ENCODE peak calls at places on chromosomes 7 and 10, in ten cellular contexts. U, L, A, G, F, H, I, P, V and B are unnamed samples.

GRCh38 chr10:33180390-33180789 is 154.1 kb downstream of the NRP1 start:
- DNase-seq in U (no peak), L (no peak), A (no peak), G (no peak), F (no peak), H (no peak), I (no peak), P (no peak), V (no peak), B (no peak)

GRCh38 chr10:128628252-128628651 is 502.0 kb upstream of the MKI67 start:
- DNase-seq in U (no peak), L (no peak), A (no peak), G (no peak), F (no peak), H (no peak), I (no peak), P (no peak), V (no peak), B (no peak)

GRCh38 chr10:133421336-133422222 is 2.8 kb downstream of the SPRN start:
- DNase-seq in U (peak), L (no peak), A (no peak), G (no peak), F (no peak), H (no peak), I (no peak), P (no peak), V (no peak), B (no peak)

GRCh38 chr10:24882047-24882698 is 70.2 kb downstream of the PRTFDC1 start:
- DNase-seq in U (no peak), L (no peak), A (peak), G (no peak), F (no peak), H (peak), I (peak), P (no peak), V (peak), B (no peak)

GRCh38 chr10:99430451-99431189 is at the start of gene GOT1:
- DNase-seq in U (peak), L (peak), A (peak), G (peak), F (peak), H (peak), I (peak), P (peak), V (peak), B (peak)

GRCh38 chr7:117247809-117248208 is 75.0 kb downstream of the WNT2 start:
- DNase-seq in U (no peak), L (no peak), A (no peak), G (no peak), F (no peak), H (no peak), I (peak), P (no peak), V (no peak), B (no peak)

GRCh38 chr10:98013122-98013521 is 17.3 kb downstream of the CRTAC1 start:
- DNase-seq in U (no peak), L (no peak), A (no peak), G (no peak), F (peak), H (no peak), I (no peak), P (no peak), V (no peak), B (no peak)

GRCh38 chr10:75034714-75035258 is 76.7 kb upstream of the SAMD8 start:
- DNase-seq in U (no peak), L (no peak), A (no peak), G (no peak), F (peak), H (no peak), I (no peak), P (no peak), V (no peak), B (no peak)

GRCh38 chr7:45714521-45714820 is 140.3 kb downstream of the ADCY1 start:
- DNase-seq in U (no peak), L (peak), A (no peak), G (no peak), F (no peak), H (no peak), I (no peak), P (no peak), V (no peak), B (no peak)

GRCh38 chr7:11130601-11131000 is 156.9 kb downstream of the PHF14 start:
- DNase-seq in U (no peak), L (no peak), A (no peak), G (no peak), F (no peak), H (no peak), I (no peak), P (no peak), V (no peak), B (no peak)

GRCh38 chr10:69419096-69419760 is 2.5 kb upstream of the TACR2 start:
- DNase-seq in U (no peak), L (no peak), A (no peak), G (no peak), F (no peak), H (no peak), I (no peak), P (no peak), V (no peak), B (no peak)

GRCh38 chr10:69419761-69420126 is 3.0 kb upstream of the TACR2 start:
- DNase-seq in U (no peak), L (no peak), A (no peak), G (no peak), F (no peak), H (no peak), I (no peak), P (no peak), V (no peak), B (no peak)

GRCh38 chr10:69417542-69417941 is 824 bp upstream of the TACR2 start:
- DNase-seq in U (no peak), L (no peak), A (no peak), G (no peak), F (no peak), H (no peak), I (no peak), P (no peak), V (no peak), B (no peak)

GRCh38 chr10:69416695-69417094 is at the start of gene TACR2:
- DNase-seq in U (no peak), L (no peak), A (no peak), G (no peak), F (no peak), H (no peak), I (no peak), P (no peak), V (no peak), B (no peak)

GRCh38 chr10:69418052-69418752 is 1.5 kb upstream of the TACR2 start:
- DNase-seq in U (no peak), L (no peak), A (no peak), G (no peak), F (no peak), H (no peak), I (no peak), P (no peak), V (no peak), B (no peak)
- H3K4me3 ChIP-seq in U (no peak), L (no peak), A (no peak), G (no peak), F (no peak), H (no peak), I (no peak), P (no peak), V (no peak), B (no peak)

GRCh38 chr10:58017719-58018367 is 249.9 kb downstream of the IPMK start:
- DNase-seq in U (no peak), L (no peak), A (no peak), G (no peak), F (no peak), H (peak), I (peak), P (peak), V (no peak), B (peak)

GRCh38 chr10:58016614-58017013 is 251.1 kb downstream of the IPMK start:
- DNase-seq in U (no peak), L (no peak), A (no peak), G (no peak), F (peak), H (no peak), I (no peak), P (no peak), V (no peak), B (no peak)

GRCh38 chr10:58014436-58014835 is 253.3 kb downstream of the IPMK start:
- DNase-seq in U (no peak), L (no peak), A (no peak), G (no peak), F (no peak), H (no peak), I (no peak), P (no peak), V (no peak), B (no peak)

GRCh38 chr10:58023341-58024073 is 244.2 kb downstream of the IPMK start:
- DNase-seq in U (no peak), L (no peak), A (no peak), G (no peak), F (no peak), H (peak), I (peak), P (peak), V (no peak), B (peak)

DNA sequence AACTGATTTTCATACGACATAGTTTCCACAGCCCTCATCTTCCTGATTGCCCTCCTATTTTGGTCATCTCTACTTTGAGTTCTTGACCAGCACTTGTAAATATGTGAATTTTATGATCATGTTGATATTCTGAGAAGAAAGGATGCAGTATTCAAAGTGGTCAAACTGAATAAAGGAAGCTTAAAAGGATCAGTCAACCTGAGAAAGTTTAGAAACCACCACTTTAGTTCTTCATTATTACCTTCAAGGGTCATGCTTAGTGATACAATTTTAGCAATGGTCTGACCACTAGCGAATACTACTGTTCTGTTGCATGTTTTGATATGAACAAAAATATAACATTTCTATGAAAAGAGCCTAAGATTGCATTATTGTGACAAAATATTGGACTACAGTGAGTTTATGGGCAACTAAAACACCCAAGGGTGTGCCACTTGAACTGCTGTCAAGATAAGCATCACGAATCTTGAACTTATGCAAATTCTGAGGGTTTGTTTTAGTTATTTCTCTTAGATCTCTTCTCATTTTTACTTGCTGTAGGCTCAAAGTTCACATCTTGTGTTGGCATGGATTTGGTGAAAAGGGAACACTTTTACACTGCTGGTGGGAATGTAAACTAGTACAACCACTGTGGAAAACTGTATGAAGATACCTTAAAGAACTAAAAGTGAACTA is 247.7 kb downstream of the IPMK start:
- DNase-seq in U (no peak), L (no peak), A (no peak), G (no peak), F (no peak), H (no peak), I (no peak), P (no peak), V (no peak), B (no peak)
- TF ChIP-seq CTCF in U (no peak), L (no peak), A (no peak), G (no peak), F (no peak), H (no peak), I (no peak), P (no peak), V (no peak), B (no peak)

GRCh38 chr10:114442115-114442630 is 37.9 kb upstream of the AFAP1L2 start:
- DNase-seq in U (peak), L (no peak), A (no peak), G (no peak), F (no peak), H (no peak), I (no peak), P (no peak), V (no peak), B (no peak)
- H3K4me3 ChIP-seq in U (no peak), L (no peak), A (no peak), G (no peak), F (no peak), H (no peak), I (no peak), P (no peak), V (no peak), B (no peak)

GRCh38 chr10:12409613-12410012 is 60.3 kb downstream of the CAMK1D start:
- DNase-seq in U (no peak), L (no peak), A (no peak), G (no peak), F (no peak), H (no peak), I (no peak), P (no peak), V (no peak), B (no peak)
- TF ChIP-seq CTCF in U (no peak), L (no peak), A (no peak), G (no peak), F (no peak), H (no peak), I (no peak), P (no peak), V (no peak), B (no peak)

DNA sequence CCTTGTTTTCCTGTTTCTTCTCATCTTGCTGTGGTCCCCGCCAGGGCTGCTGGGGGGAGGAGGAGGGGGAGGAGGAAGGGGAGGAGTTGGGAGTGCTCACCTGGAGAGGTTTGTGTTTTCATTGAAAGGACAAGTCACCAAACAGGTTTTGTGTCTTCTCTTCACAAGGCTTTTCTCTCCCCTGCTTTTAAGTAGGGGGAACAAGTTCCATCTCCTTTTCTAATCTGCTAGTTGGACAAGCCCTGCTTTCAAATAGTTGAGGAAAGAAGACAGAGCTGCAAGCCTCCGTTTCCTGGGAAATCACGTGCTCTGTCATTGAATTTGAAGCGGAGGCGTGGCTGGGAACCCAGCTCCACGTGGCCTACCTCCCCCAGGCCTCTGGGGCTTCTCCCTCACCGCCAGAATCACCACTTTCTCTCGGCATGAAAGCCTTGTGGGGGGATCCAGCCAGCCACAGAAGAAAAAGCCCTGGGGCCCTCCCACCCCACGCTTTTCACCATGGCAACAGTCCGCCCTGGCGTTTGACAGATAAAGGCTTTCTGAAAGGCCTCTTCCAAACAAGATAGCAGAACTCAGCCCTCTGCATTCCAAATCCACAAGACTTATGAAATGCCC is 51.5 kb downstream of the PROSER2 start:
- DNase-seq in U (peak), L (peak), A (peak), G (peak), F (peak), H (peak), I (peak), P (no peak), V (peak), B (no peak)
- H3K4me3 ChIP-seq in U (no peak), L (no peak), A (no peak), G (peak), F (peak), H (no peak), I (no peak), P (no peak), V (no peak), B (no peak)

DNA sequence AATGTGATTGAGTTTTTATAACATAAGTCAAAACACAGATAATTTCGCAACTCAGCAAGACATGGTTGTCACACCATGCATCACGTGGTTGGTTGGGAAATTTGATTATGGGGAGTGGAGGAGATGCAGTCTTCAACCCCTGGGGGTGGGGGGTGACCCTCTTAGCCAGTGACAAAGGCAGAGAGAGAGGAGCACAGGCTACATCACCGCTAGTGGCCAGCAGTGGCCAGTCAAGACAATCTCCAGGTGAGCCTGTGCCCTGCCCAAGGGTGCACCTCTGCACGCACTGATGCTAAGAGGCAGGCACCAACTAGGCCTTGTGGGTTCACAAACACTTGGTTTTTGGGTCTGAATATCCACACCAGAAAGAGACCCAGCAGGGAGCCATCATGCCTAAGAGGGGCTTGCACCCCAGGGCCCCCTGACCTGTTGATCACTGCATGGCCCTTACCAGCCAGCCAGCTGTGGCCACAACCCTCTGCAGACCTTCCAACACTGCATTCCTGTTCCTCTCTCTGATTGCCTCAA is 244.4 kb downstream of the FANK1 start:
- DNase-seq in U (no peak), L (no peak), A (no peak), G (no peak), F (no peak), H (no peak), I (no peak), P (no peak), V (no peak), B (no peak)
- TF ChIP-seq CTCF in U (no peak), L (no peak), A (no peak), G (peak), F (peak), H (no peak), I (no peak), P (no peak), V (no peak), B (no peak)